ENCODE peak calls at places on chromosomes 13 and 19, in four cellular contexts. V, H, Z and Y are unnamed samples.

GRCh38 chr19:15296841-15297415 is 35.4 kb downstream of the BRD4 start:
- DNase-seq in V (no peak), Z (peak), H (no peak), Y (no peak)

GRCh38 chr13:112651750-112652511 is 37.9 kb upstream of the ATP11A start:
- DNase-seq in V (no peak), H (no peak), Z (no peak), Y (no peak)

GRCh38 chr13:50319603-50320296 is 304.5 kb downstream of the KCNRG start:
- DNase-seq in V (no peak), Z (peak), H (peak), Y (no peak)

GRCh38 chr13:39341238-39341637 is 261.8 kb downstream of the LHFPL6 start:
- DNase-seq in Z (no peak), H (no peak), V (no peak), Y (no peak)

GRCh38 chr13:63026285-63026797 is 1610.7 kb upstream of the PCDH20 start:
- DNase-seq in V (no peak), Z (no peak), H (no peak), Y (no peak)

GRCh38 chr19:57816652-57817051 is 1.9 kb upstream of the ZNF552 start:
- DNase-seq in Z (no peak), H (no peak), V (no peak), Y (no peak)

GRCh38 chr13:98411617-98412310 is 165.1 kb downstream of the STK24 start:
- DNase-seq in H (no peak), V (no peak), Z (no peak), Y (no peak)

GRCh38 chr13:95207769-95208366 is 93.4 kb downstream of the ABCC4 start:
- DNase-seq in Z (no peak), V (no peak), H (peak), Y (no peak)

GRCh38 chr13:61246351-61246750 is 169.3 kb downstream of the PCDH20 start:
- DNase-seq in V (no peak), H (no peak), Z (no peak), Y (no peak)

GRCh38 chr19:46451352-46451751 is 20.0 kb downstream of the PNMA8A start:
- DNase-seq in H (no peak), V (no peak), Z (no peak), Y (no peak)

GRCh38 chr13:35840991-35841604 is 290.1 kb downstream of the DCLK1 start:
- DNase-seq in V (no peak), Z (no peak), H (no peak), Y (no peak)

DNA sequence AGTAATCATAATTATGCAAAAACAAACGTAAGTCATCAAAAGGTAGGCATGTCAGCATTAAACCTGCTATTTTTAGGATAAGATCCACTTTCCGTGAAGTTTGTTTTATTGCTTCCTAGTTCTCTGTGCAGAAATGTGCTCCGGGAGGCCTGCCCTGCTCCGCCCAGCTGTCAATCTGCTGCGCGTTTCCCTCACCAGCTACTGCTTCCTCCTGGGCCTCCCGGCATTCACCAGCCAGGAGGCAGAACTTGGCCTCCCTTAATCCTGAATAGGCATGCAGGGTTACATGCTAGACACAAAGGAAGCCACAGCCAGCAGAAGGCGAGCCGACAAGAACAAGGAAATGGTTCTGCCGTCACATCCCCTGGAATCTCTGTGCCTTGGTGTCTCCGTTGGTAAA is 386.2 kb downstream of the IRS2 start:
- DNase-seq in H (no peak), Z (no peak), V (no peak), Y (no peak)
- TF ChIP-seq POLR2A in H (no peak), Z (no peak), V (no peak), Y (no peak)

DNA sequence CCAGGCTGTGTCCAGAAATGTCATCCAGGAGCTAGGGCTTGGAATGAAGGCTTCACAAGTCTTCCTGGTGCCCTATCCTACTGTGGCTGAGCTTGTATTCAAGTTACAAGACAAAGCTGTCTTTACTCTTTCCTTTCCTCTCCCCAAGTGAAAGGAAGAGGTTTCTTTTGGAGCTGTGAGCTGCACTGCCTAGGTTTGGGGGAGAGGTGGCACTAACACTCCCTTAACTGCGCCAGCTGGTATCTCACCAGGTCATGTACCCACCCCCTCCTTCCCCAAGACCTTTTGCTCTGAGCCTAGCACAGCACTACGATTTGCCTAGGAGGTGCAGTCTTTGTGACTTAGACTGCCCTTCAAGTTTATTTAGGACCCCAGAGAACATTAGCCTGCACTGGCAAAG is 2053.6 kb upstream of the PRR20A start:
- DNase-seq in Z (no peak), V (no peak), H (no peak), Y (no peak)
- TF ChIP-seq JUND in Z (no peak), V (no peak), H (no peak), Y (no peak)

GRCh38 chr13:72290962-72291681 is 424.1 kb upstream of the DACH1 start:
- DNase-seq in V (no peak), H (no peak), Z (no peak), Y (peak)
- TF ChIP-seq YY1 in V (no peak), H (no peak), Z (no peak), Y (no peak)

DNA sequence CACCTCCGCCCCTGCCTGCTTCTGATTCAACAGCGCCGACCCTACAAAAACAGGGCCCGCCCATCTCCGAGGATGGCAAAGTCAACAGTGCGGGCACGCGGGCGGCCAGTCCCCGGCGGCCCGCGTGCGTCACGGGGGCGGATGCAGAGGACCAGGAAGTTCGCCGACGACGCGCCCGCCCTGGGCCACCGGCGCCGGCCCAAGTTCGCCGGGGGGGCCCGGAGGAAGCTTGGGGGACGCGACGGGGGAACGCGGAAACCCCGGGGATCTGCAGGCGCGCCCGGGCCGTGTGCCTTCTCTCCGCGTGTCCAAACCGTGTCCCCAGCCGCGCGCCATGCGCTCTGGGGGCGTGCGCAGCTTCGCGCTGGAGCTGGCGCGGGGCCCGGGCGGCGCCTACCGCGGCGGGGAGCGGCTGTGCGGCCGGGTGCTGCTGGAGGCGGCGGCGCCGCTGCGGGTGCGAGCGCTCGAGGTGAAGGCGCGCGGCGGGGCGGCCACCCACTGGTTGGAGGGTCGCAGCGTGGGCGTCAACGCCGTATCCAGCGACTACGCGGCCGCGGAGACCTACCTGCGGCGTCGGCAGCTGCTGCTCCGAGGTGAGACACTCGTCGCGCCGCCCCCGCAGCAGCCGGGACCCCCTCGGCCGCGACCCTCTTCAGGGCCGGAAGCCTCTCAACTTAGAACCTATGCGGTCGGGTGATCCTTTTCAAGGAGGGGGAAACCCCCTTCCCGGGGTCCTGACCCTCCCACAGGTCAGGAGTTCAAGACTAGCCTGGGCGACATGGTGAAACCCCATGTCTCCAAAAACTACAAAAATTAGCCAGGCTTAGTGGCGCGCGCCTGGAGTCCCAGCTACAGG is 6.8 kb upstream of the ARRDC2 start:
- DNase-seq in V (no peak), Z (peak), H (peak), Y (peak)
- TF ChIP-seq POLR2A in V (peak), Z (no peak), H (peak), Y (peak)

GRCh38 chr19:6279931-6280591 is at the start of gene MLLT1:
- DNase-seq in Z (peak), H (peak), V (peak), Y (peak)
- TF ChIP-seq JUND in Z (no peak), H (no peak), V (no peak), Y (no peak)